ENCODE peak calls at places on chromosomes 13 and 19, in seven cellular contexts. One of them, this sample, is unnamed.

GRCh38 chr19:14149509-14149994 is 13.2 kb upstream of the ASF1B start:
- DNase-seq in uterus: peak; percentile 84
- DNase-seq in thoracic aorta: no peak
- DNase-seq in HFF-Myc: no peak
- DNase-seq in A673: peak; percentile 79
- DNase-seq in astrocyte of the spinal cord: peak; percentile 19
- DNase-seq in spleen: peak; percentile 87
- DNase-seq in this sample: peak; percentile 37

GRCh38 chr19:3061214-3062161 is 807 bp downstream of the TLE5 start:
- DNase-seq in uterus: peak; percentile 71
- DNase-seq in thoracic aorta: no peak
- DNase-seq in HFF-Myc: no peak
- DNase-seq in A673: no peak
- DNase-seq in astrocyte of the spinal cord: no peak
- DNase-seq in spleen: peak; percentile 95
- DNase-seq in this sample: peak; percentile 63

GRCh38 chr19:18683109-18683954 is at the start of gene CRTC1:
- DNase-seq in uterus: peak; percentile 89
- DNase-seq in thoracic aorta: peak; percentile 38
- DNase-seq in HFF-Myc: no peak
- DNase-seq in A673: peak; percentile 94
- DNase-seq in astrocyte of the spinal cord: peak; percentile 85
- DNase-seq in spleen: peak; percentile 98
- DNase-seq in this sample: peak; percentile 86

GRCh38 chr13:32211788-32212187 is 103.4 kb downstream of the ZAR1L start:
- DNase-seq in uterus: no peak
- DNase-seq in thoracic aorta: no peak
- DNase-seq in HFF-Myc: peak; percentile 95
- DNase-seq in A673: no peak
- DNase-seq in astrocyte of the spinal cord: peak; percentile 90
- DNase-seq in spleen: no peak
- DNase-seq in this sample: peak; percentile 99

GRCh38 chr19:53644061-53644816 is 12.4 kb downstream of the DPRX start:
- DNase-seq in uterus: no peak
- DNase-seq in thoracic aorta: no peak
- DNase-seq in HFF-Myc: no peak
- DNase-seq in A673: no peak
- DNase-seq in astrocyte of the spinal cord: no peak
- DNase-seq in spleen: no peak
- DNase-seq in this sample: no peak

GRCh38 chr13:108609353-108609752 is 20.1 kb upstream of the MYO16 start:
- DNase-seq in uterus: no peak
- DNase-seq in thoracic aorta: no peak
- DNase-seq in HFF-Myc: peak; percentile 20
- DNase-seq in A673: peak; percentile 41
- DNase-seq in astrocyte of the spinal cord: peak; percentile 53
- DNase-seq in spleen: no peak
- DNase-seq in this sample: peak; percentile 24

GRCh38 chr19:4811328-4812131 is 20.0 kb downstream of the TICAM1 start:
- DNase-seq in uterus: peak; percentile 78
- DNase-seq in thoracic aorta: peak; percentile 44
- DNase-seq in HFF-Myc: peak; percentile 27
- DNase-seq in A673: peak; percentile 74
- DNase-seq in astrocyte of the spinal cord: peak; percentile 50
- DNase-seq in spleen: peak; percentile 96
- DNase-seq in this sample: peak; percentile 58

GRCh38 chr19:30653646-30654386 is 281.6 kb downstream of the ZNF536 start:
- DNase-seq in uterus: no peak
- DNase-seq in thoracic aorta: no peak
- DNase-seq in HFF-Myc: no peak
- DNase-seq in A673: no peak
- DNase-seq in astrocyte of the spinal cord: no peak
- DNase-seq in spleen: no peak
- DNase-seq in this sample: no peak

GRCh38 chr19:57664269-57665127 is 4.2 kb upstream of the ZSCAN4 start:
- DNase-seq in uterus: peak; percentile 24
- DNase-seq in thoracic aorta: no peak
- DNase-seq in HFF-Myc: peak; percentile 4
- DNase-seq in A673: peak; percentile 39
- DNase-seq in astrocyte of the spinal cord: peak; percentile 61
- DNase-seq in spleen: peak; percentile 76
- DNase-seq in this sample: peak; percentile 63

GRCh38 chr13:29801737-29802305 is 48.6 kb downstream of the UBL3 start:
- DNase-seq in uterus: no peak
- DNase-seq in thoracic aorta: no peak
- DNase-seq in HFF-Myc: no peak
- DNase-seq in A673: no peak
- DNase-seq in astrocyte of the spinal cord: no peak
- DNase-seq in spleen: no peak
- DNase-seq in this sample: peak; percentile 10

GRCh38 chr19:32041681-32042292 is 303.6 kb upstream of the ZNF507 start:
- DNase-seq in uterus: peak; percentile 46
- DNase-seq in thoracic aorta: no peak
- DNase-seq in HFF-Myc: no peak
- DNase-seq in A673: peak; percentile 69
- DNase-seq in astrocyte of the spinal cord: peak; percentile 29
- DNase-seq in spleen: no peak
- DNase-seq in this sample: peak; percentile 30

GRCh38 chr19:13262450-13262849 is 112.2 kb downstream of the IER2 start:
- DNase-seq in uterus: peak; percentile 19
- DNase-seq in thoracic aorta: no peak
- DNase-seq in HFF-Myc: peak; percentile 30
- DNase-seq in A673: peak; percentile 71
- DNase-seq in astrocyte of the spinal cord: peak; percentile 60
- DNase-seq in spleen: no peak
- DNase-seq in this sample: peak; percentile 57

GRCh38 chr13:39516140-39516539 is 86.9 kb downstream of the LHFPL6 start:
- DNase-seq in uterus: no peak
- DNase-seq in thoracic aorta: no peak
- DNase-seq in HFF-Myc: no peak
- DNase-seq in A673: no peak
- DNase-seq in astrocyte of the spinal cord: no peak
- DNase-seq in spleen: no peak
- DNase-seq in this sample: no peak

GRCh38 chr19:50406156-50406820 is 12.4 kb upstream of the SPIB start:
- DNase-seq in uterus: no peak
- DNase-seq in thoracic aorta: no peak
- DNase-seq in HFF-Myc: no peak
- DNase-seq in A673: no peak
- DNase-seq in astrocyte of the spinal cord: no peak
- DNase-seq in spleen: no peak
- DNase-seq in this sample: no peak

GRCh38 chr19:33174186-33174585 is 19.9 kb upstream of the LRP3 start:
- DNase-seq in uterus: no peak
- DNase-seq in thoracic aorta: no peak
- DNase-seq in HFF-Myc: no peak
- DNase-seq in A673: no peak
- DNase-seq in astrocyte of the spinal cord: no peak
- DNase-seq in spleen: peak; percentile 74
- DNase-seq in this sample: no peak

GRCh38 chr13:44420376-44421220 is 47.0 kb downstream of the SERP2 start:
- DNase-seq in uterus: no peak
- DNase-seq in thoracic aorta: no peak
- DNase-seq in HFF-Myc: no peak
- DNase-seq in A673: no peak
- DNase-seq in astrocyte of the spinal cord: no peak
- DNase-seq in spleen: no peak
- DNase-seq in this sample: no peak

GRCh38 chr13:75079226-75079625 is 402.7 kb downstream of the TBC1D4 start:
- DNase-seq in uterus: no peak
- DNase-seq in thoracic aorta: no peak
- DNase-seq in HFF-Myc: no peak
- DNase-seq in A673: no peak
- DNase-seq in astrocyte of the spinal cord: peak; percentile 74
- DNase-seq in spleen: no peak
- DNase-seq in this sample: peak; percentile 6

GRCh38 chr19:7386308-7386707 is 37.6 kb downstream of the ARHGEF18 start:
- DNase-seq in uterus: no peak
- DNase-seq in thoracic aorta: no peak
- DNase-seq in HFF-Myc: no peak
- DNase-seq in A673: no peak
- DNase-seq in astrocyte of the spinal cord: no peak
- DNase-seq in spleen: no peak
- DNase-seq in this sample: no peak

GRCh38 chr19:46925548-46925950 is 64.8 kb downstream of the ARHGAP35 start:
- DNase-seq in uterus: no peak
- DNase-seq in thoracic aorta: no peak
- DNase-seq in HFF-Myc: no peak
- DNase-seq in A673: no peak
- DNase-seq in astrocyte of the spinal cord: no peak
- DNase-seq in spleen: no peak
- DNase-seq in this sample: no peak

GRCh38 chr13:53217221-53217620 is 188.6 kb downstream of the OLFM4 start:
- DNase-seq in uterus: no peak
- DNase-seq in thoracic aorta: no peak
- DNase-seq in HFF-Myc: no peak
- DNase-seq in A673: no peak
- DNase-seq in astrocyte of the spinal cord: no peak
- DNase-seq in spleen: no peak
- DNase-seq in this sample: no peak

GRCh38 chr13:77523834-77524728 is 11.4 kb upstream of the SCEL start:
- DNase-seq in uterus: no peak
- DNase-seq in thoracic aorta: no peak
- DNase-seq in HFF-Myc: no peak
- DNase-seq in A673: no peak
- DNase-seq in astrocyte of the spinal cord: no peak
- DNase-seq in spleen: no peak
- DNase-seq in this sample: no peak

GRCh38 chr13:74243637-74244526 is 109.7 kb upstream of the KLF12 start:
- DNase-seq in uterus: no peak
- DNase-seq in thoracic aorta: no peak
- DNase-seq in HFF-Myc: no peak
- DNase-seq in A673: no peak
- DNase-seq in astrocyte of the spinal cord: peak; percentile 74
- DNase-seq in spleen: no peak
- DNase-seq in this sample: no peak

GRCh38 chr19:41753936-41754529 is 1.3 kb upstream of the CEACAM6 start:
- DNase-seq in uterus: no peak
- DNase-seq in thoracic aorta: no peak
- DNase-seq in HFF-Myc: peak; percentile 3
- DNase-seq in A673: peak; percentile 85
- DNase-seq in astrocyte of the spinal cord: peak; percentile 7
- DNase-seq in spleen: peak; percentile 79
- DNase-seq in this sample: peak; percentile 12

GRCh38 chr19:2055871-2056809 is 5.1 kb upstream of the MKNK2 start:
- DNase-seq in uterus: peak; percentile 90
- DNase-seq in thoracic aorta: no peak
- DNase-seq in HFF-Myc: peak; percentile 69
- DNase-seq in A673: peak; percentile 71
- DNase-seq in astrocyte of the spinal cord: peak; percentile 67
- DNase-seq in spleen: peak; percentile 86
- DNase-seq in this sample: peak; percentile 83

GRCh38 chr19:44723952-44724319 is 24.6 kb upstream of the BCL3 start:
- DNase-seq in uterus: peak; percentile 79
- DNase-seq in thoracic aorta: peak; percentile 38
- DNase-seq in HFF-Myc: no peak
- DNase-seq in A673: peak; percentile 81
- DNase-seq in astrocyte of the spinal cord: peak; percentile 80
- DNase-seq in spleen: peak; percentile 95
- DNase-seq in this sample: peak; percentile 83

GRCh38 chr19:14434157-14434501 is 1.0 kb downstream of the PKN1 start:
- DNase-seq in uterus: peak; percentile 36
- DNase-seq in thoracic aorta: no peak
- DNase-seq in HFF-Myc: no peak
- DNase-seq in A673: no peak
- DNase-seq in astrocyte of the spinal cord: no peak
- DNase-seq in spleen: peak; percentile 85
- DNase-seq in this sample: no peak

GRCh38 chr13:50309872-50310594 is 294.8 kb downstream of the KCNRG start:
- DNase-seq in uterus: no peak
- DNase-seq in thoracic aorta: no peak
- DNase-seq in HFF-Myc: no peak
- DNase-seq in A673: no peak
- DNase-seq in astrocyte of the spinal cord: no peak
- DNase-seq in spleen: no peak
- DNase-seq in this sample: no peak
- H3K4me3 ChIP-seq in uterus: no peak overlapping the region
- H3K4me3 ChIP-seq in thoracic aorta: no peak overlapping the region
- H3K4me3 ChIP-seq in HFF-Myc: no peak overlapping the region
- H3K4me3 ChIP-seq in A673: no peak overlapping the region
- H3K4me3 ChIP-seq in astrocyte of the spinal cord: no peak overlapping the region
- H3K4me3 ChIP-seq in spleen: no peak overlapping the region
- H3K4me3 ChIP-seq in this sample: no peak overlapping the region

GRCh38 chr13:97749174-97749573 is 204.3 kb upstream of the IPO5 start:
- DNase-seq in uterus: no peak
- DNase-seq in thoracic aorta: no peak
- DNase-seq in HFF-Myc: peak; percentile 1
- DNase-seq in A673: peak; percentile 34
- DNase-seq in astrocyte of the spinal cord: no peak
- DNase-seq in spleen: no peak
- DNase-seq in this sample: peak; percentile 7
- TF ChIP-seq CTCF in uterus: no peak
- TF ChIP-seq CTCF in thoracic aorta: no peak
- TF ChIP-seq CTCF in HFF-Myc: peak; percentile 27
- TF ChIP-seq CTCF in A673: peak; percentile 36
- TF ChIP-seq CTCF in astrocyte of the spinal cord: no peak
- TF ChIP-seq CTCF in spleen: no peak
- TF ChIP-seq CTCF in this sample: peak; percentile 6

GRCh38 chr13:34776984-34777913 is 164.8 kb upstream of the NBEA start:
- DNase-seq in uterus: no peak
- DNase-seq in thoracic aorta: no peak
- DNase-seq in HFF-Myc: no peak
- DNase-seq in A673: no peak
- DNase-seq in astrocyte of the spinal cord: no peak
- DNase-seq in spleen: no peak
- DNase-seq in this sample: no peak
- H3K4me3 ChIP-seq in uterus: no peak overlapping the region
- H3K4me3 ChIP-seq in thoracic aorta: no peak overlapping the region
- H3K4me3 ChIP-seq in HFF-Myc: no peak overlapping the region
- H3K4me3 ChIP-seq in A673: no peak overlapping the region
- H3K4me3 ChIP-seq in astrocyte of the spinal cord: no peak overlapping the region
- H3K4me3 ChIP-seq in spleen: no peak overlapping the region
- H3K4me3 ChIP-seq in this sample: no peak overlapping the region

GRCh38 chr13:84570831-84571230 is 688.6 kb upstream of the SLITRK1 start:
- DNase-seq in uterus: no peak
- DNase-seq in thoracic aorta: no peak
- DNase-seq in HFF-Myc: no peak
- DNase-seq in A673: no peak
- DNase-seq in astrocyte of the spinal cord: no peak
- DNase-seq in spleen: no peak
- DNase-seq in this sample: no peak

GRCh38 chr13:84567848-84568247 is 685.6 kb upstream of the SLITRK1 start:
- DNase-seq in uterus: no peak
- DNase-seq in thoracic aorta: no peak
- DNase-seq in HFF-Myc: no peak
- DNase-seq in A673: no peak
- DNase-seq in astrocyte of the spinal cord: no peak
- DNase-seq in spleen: no peak
- DNase-seq in this sample: no peak

GRCh38 chr13:84574851-84575250 is 692.6 kb upstream of the SLITRK1 start:
- DNase-seq in uterus: no peak
- DNase-seq in thoracic aorta: no peak
- DNase-seq in HFF-Myc: no peak
- DNase-seq in A673: peak; percentile 42
- DNase-seq in astrocyte of the spinal cord: peak; percentile 50
- DNase-seq in spleen: no peak
- DNase-seq in this sample: no peak

DNA sequence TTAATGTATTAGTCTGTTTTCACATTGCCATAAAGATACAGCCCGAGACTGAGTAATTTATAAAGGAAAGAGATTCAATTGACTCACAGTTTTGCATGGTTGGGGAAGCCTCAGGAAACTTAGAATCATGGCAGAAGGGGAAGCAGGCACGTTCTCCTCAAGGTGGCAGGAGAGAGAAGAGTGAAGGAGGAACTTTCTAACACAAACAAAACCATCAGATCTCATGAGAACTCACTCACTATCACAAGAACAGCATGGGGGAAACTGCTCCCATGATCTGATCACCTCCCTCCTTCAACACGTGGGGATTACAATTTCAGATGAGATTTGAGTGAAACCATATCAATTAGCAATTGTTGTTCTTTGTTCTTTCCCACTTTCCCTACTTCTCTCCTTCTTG is 689.0 kb upstream of the SLITRK1 start:
- DNase-seq in uterus: no peak
- DNase-seq in thoracic aorta: no peak
- DNase-seq in HFF-Myc: no peak
- DNase-seq in A673: peak; percentile 7
- DNase-seq in astrocyte of the spinal cord: no peak
- DNase-seq in spleen: no peak
- DNase-seq in this sample: no peak
- TF ChIP-seq CTCF in uterus: no peak
- TF ChIP-seq CTCF in thoracic aorta: no peak
- TF ChIP-seq CTCF in HFF-Myc: no peak
- TF ChIP-seq CTCF in A673: no peak
- TF ChIP-seq CTCF in astrocyte of the spinal cord: no peak
- TF ChIP-seq CTCF in spleen: no peak
- TF ChIP-seq CTCF in this sample: no peak

This sample was measured in fibroblast of villous mesenchyme.